ENCODE peak calls at places on chromosome 9, in four cellular contexts. A, B, X and Z are unnamed samples.

GRCh38 chr9:72788966-72789365 is 163.9 kb downstream of the ALDH1A1 start:
- DNase-seq in A (no peak), B (no peak), X (no peak), Z (no peak)

GRCh38 chr9:77018058-77019009 is 1.1 kb upstream of the FOXB2 start:
- DNase-seq in A (no peak), B (no peak), X (no peak), Z (peak)

GRCh38 chr9:125889122-125889523 is 141.9 kb downstream of the PBX3 start:
- DNase-seq in A (peak), B (no peak), X (peak), Z (peak)

GRCh38 chr9:77933019-77933418 is 98.6 kb downstream of the GNAQ start:
- DNase-seq in A (no peak), B (no peak), X (no peak), Z (no peak)

GRCh38 chr9:38126730-38127129 is 57.7 kb upstream of the SHB start:
- DNase-seq in A (no peak), B (no peak), X (no peak), Z (no peak)

GRCh38 chr9:16282216-16282615 is 588.3 kb downstream of the BNC2 start:
- DNase-seq in A (no peak), B (no peak), X (no peak), Z (no peak)

GRCh38 chr9:80839821-80840670 is 849.3 kb downstream of the TLE1 start:
- DNase-seq in A (no peak), B (no peak), X (no peak), Z (no peak)

GRCh38 chr9:89513836-89514235 is 15.9 kb upstream of the SEMA4D start:
- DNase-seq in A (no peak), B (no peak), X (no peak), Z (no peak)

GRCh38 chr9:122941560-122942234 is 877 bp downstream of the RABGAP1 start:
- DNase-seq in A (no peak), B (no peak), X (no peak), Z (no peak)

GRCh38 chr9:22097712-22098111 is 88.6 kb upstream of the CDKN2B start:
- DNase-seq in A (no peak), B (no peak), X (no peak), Z (no peak)

GRCh38 chr9:107141967-107142366 is 141.1 kb upstream of the RAD23B start:
- DNase-seq in A (no peak), B (no peak), X (no peak), Z (no peak)

GRCh38 chr9:89752154-89752553 is 147.3 kb downstream of the GADD45G start:
- DNase-seq in A (no peak), B (no peak), X (no peak), Z (no peak)

GRCh38 chr9:130212543-130213297 is 40.5 kb downstream of the NCS1 start:
- DNase-seq in A (no peak), B (no peak), X (no peak), Z (no peak)

GRCh38 chr9:126989847-126990821 is 75.6 kb downstream of the RALGPS1 start:
- DNase-seq in A (peak), B (no peak), X (no peak), Z (peak)

GRCh38 chr9:12689233-12689632 is 4.0 kb upstream of the TYRP1 start:
- DNase-seq in A (no peak), B (no peak), X (no peak), Z (no peak)

GRCh38 chr9:129316281-129317030 is 138.4 kb upstream of the IER5L start:
- DNase-seq in A (peak), B (no peak), X (no peak), Z (peak)

GRCh38 chr9:70065572-70065971 is 21.9 kb downstream of the MAMDC2 start:
- DNase-seq in A (peak), B (no peak), X (no peak), Z (no peak)

GRCh38 chr9:33175633-33176325 is 8.6 kb upstream of the B4GALT1 start:
- DNase-seq in A (no peak), B (no peak), X (no peak), Z (no peak)

GRCh38 chr9:124932355-124932754 is 8.5 kb downstream of the GOLGA1 start:
- DNase-seq in A (no peak), B (no peak), X (no peak), Z (no peak)

GRCh38 chr9:2928386-2928785 is 84.5 kb upstream of the PUM3 start:
- DNase-seq in A (no peak), B (no peak), X (no peak), Z (no peak)